ENCODE peak calls at places on chromosomes 13 and 19, in five cellular contexts. C is H1, F is neuronal stem cell, M is H9, H is trophoblast cell. D is an unnamed sample.

GRCh38 chr19:39410620-39411005 is 1.9 kb upstream of the PLEKHG2 start:
- DNase-seq in C (no peak), F (no peak), M (no peak), H (no peak), D (no peak)

GRCh38 chr13:76383671-76384461 is 502.3 kb downstream of the KCTD12 start:
- DNase-seq in C (no peak), F (no peak), M (no peak), H (peak), D (peak)

GRCh38 chr19:23758187-23759074 is at the start of gene ZNF681:
- DNase-seq in C (peak), F (peak), M (peak), H (peak), D (peak)

GRCh38 chr19:3881272-3882040 is 971 bp downstream of the ATCAY start:
- DNase-seq in C (no peak), F (no peak), M (peak), H (no peak), D (no peak)

GRCh38 chr19:45798995-45799517 is 6.4 kb upstream of the DMWD start:
- DNase-seq in C (no peak), F (no peak), M (peak), H (peak), D (peak)

GRCh38 chr13:97072297-97072696 is 78.0 kb upstream of the OXGR1 start:
- DNase-seq in C (no peak), F (no peak), M (no peak), H (no peak), D (no peak)

GRCh38 chr13:113557013-113557412 is 27.5 kb upstream of the TFDP1 start:
- DNase-seq in C (no peak), F (no peak), M (peak), H (no peak), D (no peak)

GRCh38 chr13:53901593-53901992 is 873.0 kb downstream of the OLFM4 start:
- DNase-seq in C (no peak), F (no peak), M (no peak), H (no peak), D (no peak)

GRCh38 chr19:18223860-18224524 is 2.2 kb downstream of the PDE4C start:
- DNase-seq in C (no peak), F (peak), M (peak), H (peak), D (no peak)

GRCh38 chr13:29746167-29746677 is 104.2 kb downstream of the UBL3 start:
- DNase-seq in C (no peak), F (no peak), M (no peak), H (no peak), D (no peak)

GRCh38 chr13:36151591-36151990 is 20.4 kb upstream of the DCLK1 start:
- DNase-seq in C (no peak), F (no peak), M (no peak), H (no peak), D (no peak)

GRCh38 chr19:47899335-47899734 is 13.2 kb upstream of the SULT2A1 start:
- DNase-seq in C (no peak), F (no peak), M (no peak), H (no peak), D (no peak)

GRCh38 chr13:107650081-107650701 is 565.1 kb downstream of the LIG4 start:
- DNase-seq in C (peak), F (peak), M (peak), H (peak), D (peak)

GRCh38 chr13:59444210-59444857 is 719.4 kb downstream of the DIAPH3 start:
- DNase-seq in C (no peak), F (no peak), M (no peak), H (no peak), D (no peak)

GRCh38 chr19:41595258-41595889 is 19.4 kb downstream of the CEACAM21 start:
- DNase-seq in C (no peak), F (no peak), M (peak), H (peak), D (peak)

GRCh38 chr13:48902421-48902820 is 73.3 kb upstream of the FNDC3A start:
- DNase-seq in C (peak), F (peak), M (peak), H (peak), D (peak)
- H3K4me2 ChIP-seq in C (no peak), F (no peak), M (no peak), H (no peak), D (no peak)

GRCh38 chr19:53813996-53814395 is 10.1 kb downstream of the NLRP12 start:
- DNase-seq in C (no peak), F (no peak), M (no peak), H (no peak), D (no peak)
- H2BK12ac ChIP-seq in C (no peak), F (no peak), M (no peak), H (no peak), D (no peak)

GRCh38 chr13:79405501-79405830 is 589 bp downstream of the RBM26 start:
- DNase-seq in C (no peak), F (no peak), M (peak), H (no peak), D (peak)
- H3K4me2 ChIP-seq in C (peak), F (peak), M (peak), H (peak), D (peak)

GRCh38 chr13:110136660-110137585 is 170.0 kb downstream of the COL4A1 start:
- DNase-seq in C (no peak), F (no peak), M (peak), H (no peak), D (no peak)
- H2BK12ac ChIP-seq in C (peak), F (peak), M (no peak), H (no peak), D (peak)

GRCh38 chr19:54795763-54796162 is 7.6 kb upstream of the KIR2DL4 start:
- DNase-seq in C (no peak), F (no peak), M (no peak), H (no peak), D (no peak)

GRCh38 chr19:54791476-54791875 is 11.9 kb upstream of the KIR2DL4 start:
- DNase-seq in C (no peak), F (no peak), M (no peak), H (no peak), D (no peak)

GRCh38 chr19:54790711-54791110 is 12.7 kb upstream of the KIR2DL4 start:
- DNase-seq in C (no peak), F (no peak), M (no peak), H (no peak), D (no peak)

DNA sequence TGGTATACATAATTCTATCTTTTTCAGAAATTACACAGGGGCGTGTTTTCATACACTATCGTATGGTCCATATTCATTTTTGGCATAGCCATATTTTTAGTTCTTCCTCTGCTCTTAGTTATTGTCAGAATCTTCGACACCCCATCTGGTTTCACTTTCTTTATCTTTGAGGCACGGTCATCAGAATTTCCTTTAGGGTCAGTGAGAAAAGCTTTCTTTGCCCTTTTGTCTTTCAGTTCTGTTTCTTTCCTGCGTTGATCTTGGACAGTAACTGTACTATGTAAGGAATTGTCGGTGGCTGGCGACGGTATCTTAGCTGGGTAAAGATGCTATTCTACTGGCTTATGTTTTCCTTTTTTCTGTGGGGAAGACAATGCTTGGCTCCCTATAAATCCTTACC is 10.6 kb upstream of the KIR2DL4 start:
- DNase-seq in C (no peak), F (no peak), M (no peak), H (no peak), D (no peak)
- H3K4me2 ChIP-seq in C (no peak), F (no peak), M (no peak), H (no peak), D (no peak)

DNA sequence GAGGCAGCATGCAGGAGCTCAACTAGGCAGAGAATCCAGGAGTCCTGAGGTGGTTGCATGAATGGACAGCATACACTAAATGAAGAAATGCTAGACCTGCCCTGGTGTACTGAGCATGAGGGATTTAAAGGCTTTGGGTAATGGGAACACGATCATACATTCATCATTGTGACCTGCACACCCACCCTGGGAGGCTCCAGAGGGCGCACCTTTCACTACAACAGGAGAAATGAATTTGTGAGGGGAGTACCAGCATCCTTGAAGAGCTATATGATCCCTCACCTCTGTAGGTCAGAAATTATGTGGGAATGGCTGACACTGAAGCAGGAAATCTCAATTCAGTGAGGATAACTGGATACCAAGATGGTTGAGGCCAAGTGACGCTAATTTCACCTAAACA is 8.9 kb downstream of the KLK2 start:
- DNase-seq in C (no peak), F (no peak), M (no peak), H (no peak), D (no peak)
- H2BK12ac ChIP-seq in C (no peak), F (no peak), M (no peak), H (no peak), D (no peak)